ENCODE peak calls at places on chromosomes 4 and X, in eight cellular contexts. M is A549; F is CD8-positive, alpha-beta memory T cell; V is GM12878; T is foreskin keratinocyte; U is mammary epithelial cell; B is heart left ventricle; R is AG04450. Z is an unnamed sample.

GRCh38 chrX:39679497-39680157 is 418.1 kb downstream of the BCOR start:
- DNase-seq in M (no peak), F (no peak), V (no peak), T (no peak), U (no peak), B (no peak), R (no peak), Z (no peak)

GRCh38 chr4:80079255-80079923 is 6.4 kb upstream of the ANTXR2 start:
- DNase-seq in M (no peak), F (no peak), V (no peak), T (no peak), U (no peak), B (no peak), R (no peak), Z (no peak)

GRCh38 chrX:39152106-39152649 is 350.9 kb downstream of the MID1IP1 start:
- DNase-seq in M (peak; percentile 14), F (peak; percentile 3), V (no peak), T (no peak), U (no peak), B (no peak), R (no peak), Z (no peak)

GRCh38 chrX:154409222-154409871 is at the start of gene DNASE1L1:
- DNase-seq in M (peak; percentile 62), F (peak; percentile 18), V (no peak), T (no peak), U (peak; percentile 55), B (peak; percentile 90), R (peak; percentile 57), Z (no peak)

GRCh38 chrX:151703487-151703886 is 8.2 kb downstream of the PRRG3 start:
- DNase-seq in M (no peak), F (no peak), V (no peak), T (no peak), U (no peak), B (peak; percentile 75), R (no peak), Z (no peak)

GRCh38 chr4:153939570-153939969 is 150.7 kb upstream of the SFRP2 start:
- DNase-seq in M (no peak), F (no peak), V (no peak), T (no peak), U (no peak), B (no peak), R (no peak), Z (no peak)

GRCh38 chrX:110178179-110178865 is 139.6 kb downstream of the AMMECR1 start:
- DNase-seq in M (no peak), F (no peak), V (no peak), T (no peak), U (no peak), B (no peak), R (no peak), Z (no peak)

GRCh38 chrX:107738768-107739167 is 36.8 kb downstream of the TSC22D3 start:
- DNase-seq in M (no peak), F (no peak), V (no peak), T (no peak), U (no peak), B (no peak), R (no peak), Z (no peak)

GRCh38 chrX:9676311-9676710 is 89.3 kb downstream of the GPR143 start:
- DNase-seq in M (no peak), F (no peak), V (no peak), T (no peak), U (no peak), B (no peak), R (no peak), Z (no peak)

DNA sequence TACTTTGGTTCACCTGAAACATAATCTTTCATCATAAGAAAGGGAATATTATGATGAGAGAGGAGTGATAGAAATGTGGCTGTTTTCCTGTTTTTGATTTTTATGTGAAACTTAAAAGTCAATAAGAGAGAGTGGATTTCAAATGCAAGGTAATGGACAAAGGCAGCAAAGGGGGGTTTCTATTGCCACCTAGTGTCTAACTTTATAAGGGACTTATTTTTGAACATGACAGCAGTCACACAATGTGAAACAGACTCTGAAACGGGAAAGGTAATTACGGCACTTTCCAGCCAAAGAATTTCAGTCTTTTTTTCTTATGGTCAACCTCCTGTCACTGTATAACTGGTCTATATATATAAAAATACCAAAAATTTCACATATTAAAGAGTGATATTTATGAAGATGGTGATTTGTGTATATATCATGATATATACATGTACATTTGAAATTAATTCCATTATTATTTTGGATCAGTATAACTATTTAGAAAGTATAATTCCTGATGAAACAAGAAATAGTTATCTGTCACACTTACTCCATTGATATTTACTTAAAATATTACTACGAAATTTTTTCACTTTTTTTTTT is 127.1 kb downstream of the FBXO8 start:
- DNase-seq in M (peak; percentile 13), F (no peak), V (peak; percentile 4), T (peak; percentile 15), U (peak; percentile 18), B (no peak), R (no peak), Z (no peak)
- H3K27ac ChIP-seq in M (no peak overlapping the region), F (no peak overlapping the region), V (no peak overlapping the region), T (no peak overlapping the region), U (no peak overlapping the region), B (peak overlapping the region; percentile 79), R (no peak overlapping the region), Z (no peak overlapping the region)

DNA sequence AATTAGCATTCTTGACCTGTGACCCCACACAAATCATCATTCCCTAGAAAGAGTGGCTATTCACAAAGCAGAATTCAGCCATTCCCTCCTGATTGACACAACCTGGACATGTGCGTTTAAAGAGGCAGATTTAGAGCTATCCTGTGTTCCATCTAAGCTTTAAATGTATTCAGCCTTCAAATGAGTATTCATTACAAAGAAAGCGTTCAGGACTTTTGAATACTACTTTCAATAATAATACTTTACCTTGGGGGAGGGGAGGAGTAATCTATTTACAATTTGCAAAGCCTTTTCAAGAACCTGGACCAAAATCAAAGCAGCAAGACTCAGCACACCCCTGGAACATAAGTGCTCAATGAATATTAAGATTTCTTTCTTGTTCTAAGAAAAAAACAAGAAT is 22.5 kb upstream of the GPC4 start:
- DNase-seq in M (no peak), F (no peak), V (no peak), T (no peak), U (no peak), B (no peak), R (no peak), Z (no peak)
- H3K27ac ChIP-seq in M (no peak overlapping the region), F (no peak overlapping the region), V (no peak overlapping the region), T (no peak overlapping the region), U (no peak overlapping the region), B (no peak overlapping the region), R (no peak overlapping the region), Z (no peak overlapping the region)

GRCh38 chr4:7854697-7855370 is 84.8 kb downstream of the AFAP1 start:
- DNase-seq in M (no peak), F (peak; percentile 59), V (peak; percentile 23), T (no peak), U (peak; percentile 35), B (no peak), R (no peak), Z (no peak)

GRCh38 chr4:7854211-7854610 is 85.5 kb downstream of the AFAP1 start:
- DNase-seq in M (no peak), F (no peak), V (no peak), T (no peak), U (no peak), B (no peak), R (no peak), Z (no peak)

GRCh38 chr4:7850489-7850888 is 89.2 kb downstream of the AFAP1 start:
- DNase-seq in M (no peak), F (no peak), V (no peak), T (no peak), U (no peak), B (no peak), R (no peak), Z (no peak)

GRCh38 chr4:7853271-7853670 is 86.4 kb downstream of the AFAP1 start:
- DNase-seq in M (no peak), F (no peak), V (no peak), T (no peak), U (no peak), B (no peak), R (no peak), Z (no peak)

GRCh38 chr4:7852568-7853185 is 87.0 kb downstream of the AFAP1 start:
- DNase-seq in M (no peak), F (no peak), V (no peak), T (no peak), U (peak; percentile 96), B (no peak), R (no peak), Z (no peak)
- H3K27ac ChIP-seq in M (peak overlapping the region; percentile 19), F (no peak overlapping the region), V (no peak overlapping the region), T (peak overlapping the region; percentile 63), U (peak overlapping the region; percentile 82), B (peak overlapping the region; percentile 7), R (peak overlapping the region; percentile 11), Z (no peak overlapping the region)

DNA sequence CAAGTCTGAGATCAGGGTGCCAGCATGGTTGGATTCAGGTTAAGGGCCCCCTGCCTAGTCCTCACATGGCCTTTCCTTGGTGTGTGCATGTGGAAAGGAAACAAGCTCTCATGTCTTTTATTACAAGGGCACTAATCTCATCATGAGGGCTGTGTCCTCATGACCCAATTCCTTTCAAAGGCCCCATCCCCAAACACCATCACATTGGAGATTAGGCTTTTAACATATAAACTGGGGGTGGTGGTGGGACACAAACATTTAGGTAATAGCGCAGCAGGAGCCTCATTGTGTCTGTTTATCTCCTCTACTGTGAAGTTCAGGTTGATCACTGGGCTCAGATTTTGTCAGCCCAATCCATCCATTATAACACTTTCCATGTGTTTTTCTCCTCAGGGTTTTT is 41.0 kb downstream of the BEX3 start:
- DNase-seq in M (no peak), F (no peak), V (no peak), T (no peak), U (no peak), B (no peak), R (no peak), Z (no peak)
- H3K27ac ChIP-seq in M (no peak overlapping the region), F (no peak overlapping the region), V (no peak overlapping the region), T (no peak overlapping the region), U (no peak overlapping the region), B (no peak overlapping the region), R (no peak overlapping the region), Z (no peak overlapping the region)

GRCh38 chr4:77595361-77595973 is 10.2 kb upstream of the CXCL13 start:
- DNase-seq in M (no peak), F (no peak), V (no peak), T (no peak), U (no peak), B (no peak), R (no peak), Z (no peak)

GRCh38 chr4:77599378-77599777 is 6.2 kb upstream of the CXCL13 start:
- DNase-seq in M (peak; percentile 15), F (no peak), V (no peak), T (no peak), U (peak; percentile 42), B (no peak), R (no peak), Z (no peak)

GRCh38 chr4:77605210-77605902 is at the start of gene CXCL13:
- DNase-seq in M (no peak), F (no peak), V (no peak), T (no peak), U (no peak), B (no peak), R (no peak), Z (no peak)

GRCh38 chr4:77601614-77602187 is 3.9 kb upstream of the CXCL13 start:
- DNase-seq in M (no peak), F (no peak), V (no peak), T (no peak), U (peak; percentile 62), B (no peak), R (no peak), Z (peak; percentile 40)

GRCh38 chr4:77600521-77601451 is 4.8 kb upstream of the CXCL13 start:
- DNase-seq in M (peak; percentile 42), F (no peak), V (no peak), T (no peak), U (peak; percentile 23), B (no peak), R (no peak), Z (no peak)
- H3K27ac ChIP-seq in M (no peak overlapping the region), F (no peak overlapping the region), V (no peak overlapping the region), T (no peak overlapping the region), U (no peak overlapping the region), B (no peak overlapping the region), R (no peak overlapping the region), Z (no peak overlapping the region)

Z was measured in epithelial cell of prostate.